ENCODE peak calls at places on chromosomes 3 and 15, in seven cellular contexts. U, C, G, E, B, V and K are unnamed samples.

GRCh38 chr15:35117508-35118280 is 32.6 kb upstream of the NANOGP8 start:
- DNase-seq in U (no peak), C (no peak), G (no peak), E (no peak), B (peak; percentile 5), V (no peak), K (no peak)

GRCh38 chr3:186287723-186288122 is 74.3 kb downstream of the DGKG start:
- DNase-seq in U (no peak), C (no peak), G (no peak), E (no peak), B (peak; percentile 85), V (no peak), K (peak; percentile 44)

GRCh38 chr3:45464336-45464809 is 76.0 kb downstream of the LARS2 start:
- DNase-seq in U (no peak), C (peak; percentile 11), G (peak; percentile 75), E (no peak), B (peak; percentile 18), V (no peak), K (no peak)

GRCh38 chr3:8441969-8442559 is 59.6 kb upstream of the LMCD1 start:
- DNase-seq in U (no peak), C (no peak), G (peak; percentile 57), E (no peak), B (peak; percentile 77), V (peak; percentile 19), K (peak; percentile 48)

GRCh38 chr3:137047240-137047639 is 89.5 kb downstream of the IL20RB start:
- DNase-seq in U (no peak), C (no peak), G (no peak), E (no peak), B (no peak), V (no peak), K (no peak)

GRCh38 chr15:37137221-37137620 is 36.9 kb upstream of the MEIS2 start:
- DNase-seq in U (no peak), C (no peak), G (no peak), E (no peak), B (peak; percentile 28), V (no peak), K (no peak)

GRCh38 chr3:113057117-113057516 is 66.3 kb downstream of the GTPBP8 start:
- DNase-seq in U (no peak), C (no peak), G (no peak), E (no peak), B (no peak), V (no peak), K (no peak)

GRCh38 chr15:90013503-90013937 is 12.4 kb downstream of the ZNF710 start:
- DNase-seq in U (no peak), C (peak; percentile 72), G (peak; percentile 20), E (peak; percentile 71), B (no peak), V (no peak), K (no peak)

GRCh38 chr3:54366839-54367238 is 244.5 kb downstream of the CACNA2D3 start:
- DNase-seq in U (no peak), C (no peak), G (no peak), E (no peak), B (no peak), V (no peak), K (no peak)

GRCh38 chr3:132265008-132265407 is 52.2 kb upstream of the ACP3 start:
- DNase-seq in U (no peak), C (no peak), G (no peak), E (no peak), B (no peak), V (no peak), K (no peak)

GRCh38 chr15:55990986-55991385 is 2.4 kb downstream of the NEDD4 start:
- DNase-seq in U (no peak), C (no peak), G (no peak), E (no peak), B (no peak), V (no peak), K (no peak)

GRCh38 chr3:131361464-131362421 is 19.8 kb upstream of the NUDT16 start:
- DNase-seq in U (peak; percentile 81), C (no peak), G (peak; percentile 94), E (no peak), B (peak; percentile 10), V (peak; percentile 74), K (no peak)

GRCh38 chr3:102660653-102661052 is 225.8 kb downstream of the ZPLD1 start:
- DNase-seq in U (no peak), C (no peak), G (no peak), E (no peak), B (no peak), V (no peak), K (no peak)

GRCh38 chr3:144272715-144273114 is 301.1 kb downstream of the DIPK2A start:
- DNase-seq in U (no peak), C (no peak), G (no peak), E (no peak), B (no peak), V (no peak), K (no peak)

GRCh38 chr3:129481783-129482332 is 41.8 kb downstream of the IFT122 start:
- DNase-seq in U (peak; percentile 63), C (peak; percentile 82), G (no peak), E (peak; percentile 42), B (no peak), V (peak; percentile 10), K (no peak)

GRCh38 chr3:3766140-3766539 is 33.1 kb upstream of the LRRN1 start:
- DNase-seq in U (no peak), C (no peak), G (no peak), E (no peak), B (no peak), V (no peak), K (no peak)

GRCh38 chr3:69084326-69084667 is 440 bp upstream of the ARL6IP5 start:
- DNase-seq in U (no peak), C (no peak), G (no peak), E (no peak), B (peak; percentile 85), V (no peak), K (no peak)

GRCh38 chr3:23921052-23921511 is 4.2 kb downstream of the RPL15 start:
- DNase-seq in U (no peak), C (no peak), G (no peak), E (no peak), B (no peak), V (no peak), K (no peak)

GRCh38 chr15:32974691-32975090 is 219.8 kb downstream of the FMN1 start:
- DNase-seq in U (no peak), C (no peak), G (no peak), E (no peak), B (peak; percentile 63), V (no peak), K (no peak)

GRCh38 chr15:34055868-34056595 is 17.0 kb upstream of the AVEN start:
- DNase-seq in U (no peak), C (no peak), G (no peak), E (no peak), B (peak; percentile 85), V (no peak), K (peak; percentile 50)

GRCh38 chr15:37881237-37882013 is 53.0 kb upstream of the TMCO5A start:
- DNase-seq in U (no peak), C (no peak), G (no peak), E (no peak), B (no peak), V (no peak), K (no peak)

GRCh38 chr3:172678068-172678467 is 32.8 kb downstream of the NCEH1 start:
- DNase-seq in U (no peak), C (no peak), G (no peak), E (no peak), B (no peak), V (no peak), K (no peak)

DNA sequence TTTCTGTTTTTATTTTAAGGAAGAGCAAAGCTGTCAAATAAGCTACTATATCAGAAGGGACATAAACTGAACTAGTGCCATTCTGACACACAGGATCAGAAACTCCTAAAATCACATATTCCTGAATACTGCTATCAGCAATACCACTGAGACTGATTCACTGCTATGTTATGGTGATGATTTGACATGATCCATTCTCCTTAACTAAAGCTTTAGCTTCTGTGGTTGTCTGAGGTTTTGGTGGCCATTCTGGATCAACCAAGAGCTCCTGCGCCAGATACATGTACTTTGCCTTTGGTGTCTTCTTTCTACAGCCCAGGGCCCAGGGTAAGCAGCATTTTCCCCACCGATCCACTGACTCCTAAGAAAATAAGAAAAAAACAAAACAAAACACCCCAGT is 6.7 kb upstream of the GP5 start:
- DNase-seq in U (no peak), C (no peak), G (no peak), E (no peak), B (peak; percentile 59), V (no peak), K (no peak)
- H3K27ac ChIP-seq in U (no peak overlapping the region), C (no peak overlapping the region), G (no peak overlapping the region), E (no peak overlapping the region), B (no peak overlapping the region), V (no peak overlapping the region), K (no peak overlapping the region)

GRCh38 chr3:142604940-142605339 is 8.7 kb downstream of the PLS1 start:
- DNase-seq in U (no peak), C (no peak), G (no peak), E (no peak), B (no peak), V (no peak), K (no peak)
- H3K4me3 ChIP-seq in U (no peak overlapping the region), C (no peak overlapping the region), G (no peak overlapping the region), E (no peak overlapping the region), B (no peak overlapping the region), V (no peak overlapping the region), K (no peak overlapping the region)

GRCh38 chr3:183211390-183211789 is 41.7 kb upstream of the B3GNT5 start:
- DNase-seq in U (peak; percentile 38), C (no peak), G (peak; percentile 92), E (no peak), B (no peak), V (no peak), K (no peak)
- H3K27ac ChIP-seq in U (peak overlapping the region; percentile 67), C (no peak overlapping the region), G (no peak overlapping the region), E (no peak overlapping the region), B (no peak overlapping the region), V (no peak overlapping the region), K (no peak overlapping the region)

GRCh38 chr3:33786565-33787327 is 11.7 kb upstream of the PDCD6IP start:
- DNase-seq in U (no peak), C (no peak), G (no peak), E (no peak), B (no peak), V (no peak), K (no peak)
- H3K4me3 ChIP-seq in U (peak overlapping the region; percentile 4), C (no peak overlapping the region), G (no peak overlapping the region), E (no peak overlapping the region), B (no peak overlapping the region), V (no peak overlapping the region), K (peak overlapping the region; percentile 49)

GRCh38 chr15:78540135-78540954 is at the start of gene PSMA4:
- DNase-seq in U (peak; percentile 95), C (peak; percentile 94), G (peak; percentile 96), E (peak; percentile 93), B (peak; percentile 76), V (peak; percentile 90), K (peak; percentile 66)
- H3K27ac ChIP-seq in U (peak within 1 kb of the TSS; percentile 96), C (peak within 1 kb of the TSS; percentile 96), G (peak within 1 kb of the TSS; percentile 26), E (peak within 1 kb of the TSS; percentile 98), B (peak within 1 kb of the TSS; percentile 96), V (peak within 1 kb of the TSS; percentile 96), K (peak within 1 kb of the TSS; percentile 89)